ENCODE peak calls at places on chromosome 6, in four cellular contexts. W is ovary, C is epithelial cell of esophagus, K is Caco-2. L is an unnamed sample.

GRCh38 chr6:64984947-64985346 is 722.1 kb downstream of the EYS start:
- DNase-seq in W (no peak), K (no peak), C (no peak), L (no peak)

GRCh38 chr6:42704251-42704936 is 18.0 kb downstream of the PRPH2 start:
- DNase-seq in C (peak), W (peak), K (no peak), L (no peak)

GRCh38 chr6:168180548-168181011 is 101.6 kb upstream of the FRMD1 start:
- DNase-seq in K (no peak), W (peak), C (no peak), L (no peak)

GRCh38 chr6:98384766-98385165 is 449.6 kb upstream of the POU3F2 start:
- DNase-seq in C (no peak), K (no peak), W (no peak), L (no peak)

GRCh38 chr6:17986656-17987575 is 519 bp downstream of the KIF13A start:
- DNase-seq in W (peak), K (peak), C (peak), L (peak)

GRCh38 chr6:159654483-159655098 is 38.5 kb downstream of the SOD2 start:
- DNase-seq in C (peak), W (no peak), K (peak), L (no peak)

GRCh38 chr6:53615633-53616449 is 49.7 kb downstream of the KLHL31 start:
- DNase-seq in W (no peak), K (peak), C (peak), L (no peak)

GRCh38 chr6:89145962-89146747 is at the start of gene PM20D2:
- DNase-seq in W (peak), C (peak), K (peak), L (peak)

GRCh38 chr6:107767637-107768036 is 56.5 kb downstream of the SCML4 start:
- DNase-seq in C (no peak), W (no peak), K (no peak), L (no peak)

GRCh38 chr6:169265486-169266131 is 12.0 kb upstream of the THBS2 start:
- DNase-seq in W (no peak), K (no peak), C (no peak), L (no peak)

GRCh38 chr6:106609699-106610098 is 19.6 kb downstream of the RTN4IP1 start:
- DNase-seq in W (no peak), C (peak), K (peak), L (no peak)

GRCh38 chr6:150600003-150600301 is 267 bp downstream of the PLEKHG1 start:
- DNase-seq in C (no peak), K (no peak), W (no peak), L (no peak)

GRCh38 chr6:40227735-40228134 is 293.5 kb upstream of the MOCS1 start:
- DNase-seq in W (no peak), C (no peak), K (no peak), L (no peak)

GRCh38 chr6:148624025-148624424 is 122.8 kb upstream of the UST start:
- DNase-seq in K (no peak), C (peak), W (no peak), L (no peak)

GRCh38 chr6:159077123-159077522 is 32.3 kb upstream of the TAGAP start:
- DNase-seq in K (no peak), C (no peak), W (peak), L (no peak)

GRCh38 chr6:109296305-109296915 is 85.9 kb downstream of the CD164 start:
- DNase-seq in C (peak), K (no peak), W (no peak), L (no peak)

GRCh38 chr6:84282566-84282965 is 55.1 kb upstream of the CEP162 start:
- DNase-seq in K (no peak), C (peak), W (no peak), L (no peak)

GRCh38 chr6:43639984-43640800 is 4.6 kb downstream of the MAD2L1BP start:
- DNase-seq in W (no peak), C (peak), K (no peak), L (no peak)

GRCh38 chr6:80477591-80478370 is 371.3 kb downstream of the BCKDHB start:
- DNase-seq in W (no peak), C (no peak), K (no peak), L (no peak)

GRCh38 chr6:84156306-84156705 is 71.1 kb downstream of the CEP162 start:
- DNase-seq in W (no peak), K (no peak), C (no peak), L (no peak)

GRCh38 chr6:105748737-105749161 is 337.4 kb upstream of the PRDM1 start:
- DNase-seq in K (no peak), C (peak), W (no peak), L (no peak)

GRCh38 chr6:135411849-135412248 is 85.7 kb downstream of the AHI1 start:
- DNase-seq in K (no peak), W (no peak), C (no peak), L (no peak)

GRCh38 chr6:135410856-135411255 is 86.7 kb downstream of the AHI1 start:
- DNase-seq in K (no peak), W (no peak), C (no peak), L (no peak)

DNA sequence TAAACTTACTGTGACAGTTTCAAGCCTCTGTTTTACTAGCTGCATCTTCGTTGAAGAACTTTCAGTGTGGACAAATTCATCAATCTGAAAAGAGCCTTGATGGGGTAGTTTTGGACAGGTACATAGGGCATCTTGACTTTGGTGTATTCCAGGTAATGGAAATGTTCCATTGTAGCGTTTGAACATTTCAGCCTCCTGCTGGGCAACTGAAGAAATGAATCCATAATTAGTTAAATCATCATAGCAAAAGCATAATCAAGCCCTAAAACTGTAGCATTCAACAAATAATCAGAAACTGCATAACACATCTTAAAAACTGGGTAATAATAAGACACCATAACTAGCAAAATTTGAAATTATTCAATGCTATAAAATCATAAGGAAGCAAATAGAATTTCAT is 86.2 kb downstream of the AHI1 start:
- DNase-seq in C (peak), W (no peak), K (peak), L (no peak)
- TF ChIP-seq CTCF in C (peak), W (no peak), K (peak), L (no peak)

DNA sequence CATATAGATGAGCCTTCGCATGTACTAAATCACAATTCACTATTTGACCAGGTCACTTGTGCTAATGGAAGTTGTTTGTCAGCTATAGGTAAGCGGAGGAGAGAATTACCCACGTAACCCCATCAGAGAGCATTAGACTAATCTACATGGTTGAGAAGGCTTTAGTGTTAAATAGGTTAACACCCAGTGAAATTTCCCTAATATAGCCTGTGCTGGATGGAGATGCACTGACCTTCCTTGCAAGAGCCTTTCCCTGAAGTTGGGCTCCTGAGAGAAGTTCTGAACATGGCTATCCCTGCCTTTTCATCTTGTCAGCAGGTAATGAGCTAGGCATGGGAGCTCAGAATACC is 78.1 kb downstream of the TNFAIP3 start:
- DNase-seq in W (no peak), K (no peak), C (no peak), L (no peak)
- TF ChIP-seq CTCF in W (no peak), K (no peak), C (no peak), L (peak)

GRCh38 chr6:13328076-13328874 is at the start of gene TBC1D7:
- DNase-seq in W (peak), C (peak), K (peak), L (peak)
- TF ChIP-seq CTCF in W (no peak), C (peak), K (peak), L (no peak)

DNA sequence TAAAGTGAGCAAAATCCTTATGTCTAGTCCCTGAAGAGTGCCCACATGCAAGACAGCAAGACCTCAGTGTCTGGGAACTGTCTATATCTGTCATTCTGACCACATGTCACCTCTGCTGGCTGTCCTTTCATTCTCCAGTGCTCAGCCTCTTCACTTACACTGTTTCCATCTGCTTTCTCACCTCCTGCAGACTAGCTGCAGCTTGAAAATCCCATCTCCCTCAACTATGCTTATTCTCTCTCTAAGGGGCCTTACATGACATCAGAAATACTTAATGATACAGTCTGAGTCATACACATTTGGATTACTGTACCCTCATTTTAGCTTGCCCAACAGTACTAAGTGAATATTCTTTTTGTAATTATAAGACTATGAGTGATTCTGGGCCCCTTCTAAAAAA is 587.8 kb downstream of the EPM2A start:
- DNase-seq in C (peak), W (no peak), K (no peak), L (no peak)
- TF ChIP-seq CTCF in C (no peak), W (no peak), K (no peak), L (no peak)

DNA sequence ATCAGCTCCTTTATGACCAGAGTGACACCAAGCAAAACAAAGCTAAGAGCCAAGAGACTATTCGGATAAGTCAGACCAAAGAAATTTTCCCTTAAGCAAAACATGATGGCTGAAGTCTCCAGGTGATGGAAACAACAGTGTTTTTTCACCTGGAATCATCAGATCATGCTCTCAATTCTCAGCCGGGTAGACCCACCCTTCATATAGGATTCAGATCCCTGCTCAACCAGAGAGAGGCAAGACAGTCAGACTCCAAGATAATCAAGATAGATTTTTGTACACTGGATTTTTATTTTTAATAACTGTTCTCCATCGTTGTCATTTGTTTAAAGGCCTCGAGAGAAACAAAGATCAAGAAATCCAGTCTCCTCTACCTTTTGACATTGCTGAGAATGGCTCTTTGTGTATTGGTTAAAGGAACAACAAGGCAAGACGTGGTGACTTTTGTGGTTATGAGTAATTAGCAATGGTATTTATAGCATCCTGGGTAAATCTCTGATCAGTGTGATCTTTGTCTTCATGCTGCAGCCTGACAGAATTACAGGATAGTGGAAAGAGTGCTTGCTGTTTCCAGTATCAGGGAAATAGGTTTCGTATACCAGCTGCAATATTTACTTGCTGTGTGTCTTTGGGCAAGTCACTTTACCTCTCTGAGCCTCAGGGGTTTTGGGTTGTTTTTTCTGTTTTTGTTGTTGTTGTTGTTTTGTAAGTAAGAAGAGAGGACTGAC is 29.9 kb downstream of the ID4 start:
- DNase-seq in W (no peak), C (peak), K (no peak), L (no peak)
- TF ChIP-seq CTCF in W (no peak), C (no peak), K (no peak), L (no peak)

GRCh38 chr6:63923139-63923739 is 287.6 kb downstream of the PHF3 start:
- DNase-seq in W (no peak), C (peak), K (peak), L (no peak)
- TF ChIP-seq CTCF in W (no peak), C (peak), K (peak), L (peak)

GRCh38 chr6:68339488-68339887 is 295.6 kb upstream of the ADGRB3 start:
- DNase-seq in C (peak), W (no peak), K (no peak), L (no peak)

GRCh38 chr6:68343901-68344300 is 291.2 kb upstream of the ADGRB3 start:
- DNase-seq in W (no peak), C (peak), K (peak), L (no peak)
- TF ChIP-seq CTCF in W (no peak), C (peak), K (peak), L (no peak)